ENCODE peak calls at places on chromosomes 5 and 9, in seven cellular contexts. One of them, this sample, is unnamed.

GRCh38 chr5:128498844-128499455 is 39.1 kb downstream of the FBN2 start:
- DNase-seq in CD4-positive, alpha-beta T cell: no peak
- DNase-seq in osteocyte: no peak
- DNase-seq in activated CD8-positive, alpha-beta memory T cell treated with anti-CD3 and anti-CD28 coated beads for 24 hours: no peak
- DNase-seq in stimulated activated CD4-positive, alpha-beta T cell treated with anti-CD3 and anti-CD28 coated beads, Interleukin-1b, Interleukin-23, amount 100 ng/mL, for 24 hours: no peak
- DNase-seq in WTC11: no peak
- DNase-seq in C1 segment of cervical spinal cord: no peak
- DNase-seq in this sample: no peak

GRCh38 chr5:176429972-176430371 is 13.6 kb upstream of the CLTB start:
- DNase-seq in osteocyte: no peak
- DNase-seq in C1 segment of cervical spinal cord: no peak
- DNase-seq in stimulated activated CD4-positive, alpha-beta T cell treated with anti-CD3 and anti-CD28 coated beads, Interleukin-1b, Interleukin-23, amount 100 ng/mL, for 24 hours: no peak
- DNase-seq in activated CD8-positive, alpha-beta memory T cell treated with anti-CD3 and anti-CD28 coated beads for 24 hours: no peak
- DNase-seq in CD4-positive, alpha-beta T cell: no peak
- DNase-seq in WTC11: no peak
- DNase-seq in this sample: no peak

GRCh38 chr5:176413709-176414191 is 2.6 kb downstream of the CLTB start:
- DNase-seq in WTC11: no peak
- DNase-seq in CD4-positive, alpha-beta T cell: no peak
- DNase-seq in stimulated activated CD4-positive, alpha-beta T cell treated with anti-CD3 and anti-CD28 coated beads, Interleukin-1b, Interleukin-23, amount 100 ng/mL, for 24 hours: no peak
- DNase-seq in C1 segment of cervical spinal cord: no peak
- DNase-seq in osteocyte: no peak
- DNase-seq in activated CD8-positive, alpha-beta memory T cell treated with anti-CD3 and anti-CD28 coated beads for 24 hours: no peak
- DNase-seq in this sample: no peak

GRCh38 chr5:142861011-142861410 is 90.8 kb downstream of the ARHGAP26 start:
- DNase-seq in C1 segment of cervical spinal cord: no peak
- DNase-seq in osteocyte: no peak
- DNase-seq in CD4-positive, alpha-beta T cell: no peak
- DNase-seq in activated CD8-positive, alpha-beta memory T cell treated with anti-CD3 and anti-CD28 coated beads for 24 hours: no peak
- DNase-seq in WTC11: no peak
- DNase-seq in stimulated activated CD4-positive, alpha-beta T cell treated with anti-CD3 and anti-CD28 coated beads, Interleukin-1b, Interleukin-23, amount 100 ng/mL, for 24 hours: no peak
- DNase-seq in this sample: no peak

GRCh38 chr9:69622664-69623063 is 49.5 kb downstream of the APBA1 start:
- DNase-seq in CD4-positive, alpha-beta T cell: no peak
- DNase-seq in WTC11: no peak
- DNase-seq in stimulated activated CD4-positive, alpha-beta T cell treated with anti-CD3 and anti-CD28 coated beads, Interleukin-1b, Interleukin-23, amount 100 ng/mL, for 24 hours: no peak
- DNase-seq in C1 segment of cervical spinal cord: no peak
- DNase-seq in osteocyte: no peak
- DNase-seq in activated CD8-positive, alpha-beta memory T cell treated with anti-CD3 and anti-CD28 coated beads for 24 hours: no peak
- DNase-seq in this sample: no peak

GRCh38 chr5:141695627-141696180 is 13.7 kb upstream of the ARAP3 start:
- DNase-seq in WTC11: no peak
- DNase-seq in CD4-positive, alpha-beta T cell: no peak
- DNase-seq in stimulated activated CD4-positive, alpha-beta T cell treated with anti-CD3 and anti-CD28 coated beads, Interleukin-1b, Interleukin-23, amount 100 ng/mL, for 24 hours: no peak
- DNase-seq in activated CD8-positive, alpha-beta memory T cell treated with anti-CD3 and anti-CD28 coated beads for 24 hours: no peak
- DNase-seq in C1 segment of cervical spinal cord: peak
- DNase-seq in osteocyte: no peak
- DNase-seq in this sample: no peak

GRCh38 chr5:113989278-113989912 is 372.5 kb upstream of the KCNN2 start:
- DNase-seq in WTC11: no peak
- DNase-seq in stimulated activated CD4-positive, alpha-beta T cell treated with anti-CD3 and anti-CD28 coated beads, Interleukin-1b, Interleukin-23, amount 100 ng/mL, for 24 hours: no peak
- DNase-seq in C1 segment of cervical spinal cord: no peak
- DNase-seq in osteocyte: no peak
- DNase-seq in activated CD8-positive, alpha-beta memory T cell treated with anti-CD3 and anti-CD28 coated beads for 24 hours: no peak
- DNase-seq in CD4-positive, alpha-beta T cell: no peak
- DNase-seq in this sample: no peak

GRCh38 chr5:124310453-124310852 is 436.0 kb downstream of the ZNF608 start:
- DNase-seq in WTC11: no peak
- DNase-seq in C1 segment of cervical spinal cord: no peak
- DNase-seq in activated CD8-positive, alpha-beta memory T cell treated with anti-CD3 and anti-CD28 coated beads for 24 hours: no peak
- DNase-seq in osteocyte: no peak
- DNase-seq in stimulated activated CD4-positive, alpha-beta T cell treated with anti-CD3 and anti-CD28 coated beads, Interleukin-1b, Interleukin-23, amount 100 ng/mL, for 24 hours: no peak
- DNase-seq in CD4-positive, alpha-beta T cell: no peak
- DNase-seq in this sample: no peak

GRCh38 chr5:54883374-54884194 is 101.8 kb downstream of the ESM1 start:
- DNase-seq in CD4-positive, alpha-beta T cell: no peak
- DNase-seq in WTC11: peak
- DNase-seq in activated CD8-positive, alpha-beta memory T cell treated with anti-CD3 and anti-CD28 coated beads for 24 hours: no peak
- DNase-seq in stimulated activated CD4-positive, alpha-beta T cell treated with anti-CD3 and anti-CD28 coated beads, Interleukin-1b, Interleukin-23, amount 100 ng/mL, for 24 hours: no peak
- DNase-seq in osteocyte: no peak
- DNase-seq in C1 segment of cervical spinal cord: no peak
- DNase-seq in this sample: no peak

GRCh38 chr9:5845147-5845531 is 12.2 kb upstream of the ERMP1 start:
- DNase-seq in WTC11: no peak
- DNase-seq in osteocyte: no peak
- DNase-seq in C1 segment of cervical spinal cord: no peak
- DNase-seq in activated CD8-positive, alpha-beta memory T cell treated with anti-CD3 and anti-CD28 coated beads for 24 hours: no peak
- DNase-seq in stimulated activated CD4-positive, alpha-beta T cell treated with anti-CD3 and anti-CD28 coated beads, Interleukin-1b, Interleukin-23, amount 100 ng/mL, for 24 hours: no peak
- DNase-seq in CD4-positive, alpha-beta T cell: no peak
- DNase-seq in this sample: no peak

GRCh38 chr5:122076023-122076422 is 2.0 kb downstream of the LOX start:
- DNase-seq in CD4-positive, alpha-beta T cell: no peak
- DNase-seq in stimulated activated CD4-positive, alpha-beta T cell treated with anti-CD3 and anti-CD28 coated beads, Interleukin-1b, Interleukin-23, amount 100 ng/mL, for 24 hours: no peak
- DNase-seq in activated CD8-positive, alpha-beta memory T cell treated with anti-CD3 and anti-CD28 coated beads for 24 hours: no peak
- DNase-seq in C1 segment of cervical spinal cord: no peak
- DNase-seq in WTC11: no peak
- DNase-seq in osteocyte: no peak
- DNase-seq in this sample: no peak

GRCh38 chr9:34675048-34675714 is 12.7 kb upstream of the CCL27 start:
- DNase-seq in WTC11: peak
- DNase-seq in osteocyte: no peak
- DNase-seq in CD4-positive, alpha-beta T cell: peak
- DNase-seq in C1 segment of cervical spinal cord: no peak
- DNase-seq in stimulated activated CD4-positive, alpha-beta T cell treated with anti-CD3 and anti-CD28 coated beads, Interleukin-1b, Interleukin-23, amount 100 ng/mL, for 24 hours: no peak
- DNase-seq in activated CD8-positive, alpha-beta memory T cell treated with anti-CD3 and anti-CD28 coated beads for 24 hours: peak
- DNase-seq in this sample: no peak

GRCh38 chr5:147576646-147577535 is 67.0 kb upstream of the DPYSL3 start:
- DNase-seq in CD4-positive, alpha-beta T cell: no peak
- DNase-seq in WTC11: peak
- DNase-seq in activated CD8-positive, alpha-beta memory T cell treated with anti-CD3 and anti-CD28 coated beads for 24 hours: peak
- DNase-seq in stimulated activated CD4-positive, alpha-beta T cell treated with anti-CD3 and anti-CD28 coated beads, Interleukin-1b, Interleukin-23, amount 100 ng/mL, for 24 hours: no peak
- DNase-seq in C1 segment of cervical spinal cord: peak
- DNase-seq in osteocyte: peak
- DNase-seq in this sample: peak

GRCh38 chr5:132266836-132267160 is 9.3 kb downstream of the PDLIM4 start:
- DNase-seq in C1 segment of cervical spinal cord: no peak
- DNase-seq in osteocyte: no peak
- DNase-seq in activated CD8-positive, alpha-beta memory T cell treated with anti-CD3 and anti-CD28 coated beads for 24 hours: peak
- DNase-seq in WTC11: no peak
- DNase-seq in stimulated activated CD4-positive, alpha-beta T cell treated with anti-CD3 and anti-CD28 coated beads, Interleukin-1b, Interleukin-23, amount 100 ng/mL, for 24 hours: no peak
- DNase-seq in CD4-positive, alpha-beta T cell: no peak
- DNase-seq in this sample: no peak